ENCODE peak calls at places on chromosome 15, in five cellular contexts. L, B, X, I and Q are unnamed samples.

GRCh38 chr15:59197459-59197858 is 9.2 kb upstream of the LDHAL6B start:
- DNase-seq in B (no peak), L (no peak), X (no peak), I (no peak), Q (no peak)

GRCh38 chr15:63973212-63974009 is 72.9 kb downstream of the DAPK2 start:
- DNase-seq in B (peak; percentile 33), I (no peak), X (peak; percentile 21), L (no peak), Q (no peak)

GRCh38 chr15:31758126-31758525 is 272.2 kb upstream of the CHRNA7 start:
- DNase-seq in I (peak; percentile 81), B (peak; percentile 81), L (peak; percentile 66), X (no peak), Q (peak; percentile 26)

GRCh38 chr15:79041598-79042175 is 48.9 kb downstream of the RASGRF1 start:
- DNase-seq in B (no peak), I (no peak), X (no peak), L (no peak), Q (no peak)

GRCh38 chr15:42083916-42084315 is 10.4 kb downstream of the PLA2G4D start:
- DNase-seq in B (no peak), I (no peak), X (peak; percentile 50), L (no peak), Q (no peak)

GRCh38 chr15:45225506-45226273 is 26.3 kb upstream of the SLC28A2 start:
- DNase-seq in X (peak; percentile 75), L (no peak), I (no peak), B (no peak), Q (no peak)

GRCh38 chr15:75736256-75736655 is 23.6 kb upstream of the CSPG4 start:
- DNase-seq in I (peak; percentile 55), L (peak; percentile 38), X (peak; percentile 43), B (no peak), Q (no peak)

GRCh38 chr15:32849769-32850668 is 132.2 kb downstream of the GREM1 start:
- DNase-seq in B (peak; percentile 87), X (no peak), I (no peak), L (no peak), Q (no peak)

GRCh38 chr15:100764778-100765457 is 114.7 kb upstream of the ALDH1A3 start:
- DNase-seq in L (peak; percentile 56), B (no peak), I (no peak), X (peak; percentile 42), Q (no peak)

GRCh38 chr15:32723171-32723948 is 5.6 kb downstream of the GREM1 start:
- DNase-seq in B (no peak), I (no peak), X (no peak), L (no peak), Q (no peak)

GRCh38 chr15:57015897-57016296 is 97.5 kb downstream of the TCF12 start:
- DNase-seq in B (peak; percentile 25), X (no peak), L (no peak), I (no peak), Q (no peak)

GRCh38 chr15:39511000-39511914 is 69.6 kb upstream of the THBS1 start:
- DNase-seq in B (peak; percentile 4), I (peak; percentile 89), L (peak; percentile 78), X (peak; percentile 49), Q (peak; percentile 78)

GRCh38 chr15:49242820-49243219 is 72.8 kb downstream of the GALK2 start:
- DNase-seq in L (peak; percentile 50), I (no peak), X (peak; percentile 56), B (no peak), Q (peak; percentile 35)

GRCh38 chr15:60875681-60876080 is 353.4 kb downstream of the RORA start:
- DNase-seq in B (no peak), L (no peak), I (no peak), X (no peak), Q (no peak)
- H3K4me3 ChIP-seq in B (no peak overlapping the region), L (no peak overlapping the region), I (no peak overlapping the region), X (no peak overlapping the region), Q (no peak overlapping the region)

GRCh38 chr15:85011210-85011571 is 29.5 kb downstream of the PDE8A start:
- DNase-seq in B (no peak), X (no peak), I (no peak), L (no peak), Q (no peak)

GRCh38 chr15:85010472-85011209 is 29.0 kb downstream of the PDE8A start:
- DNase-seq in I (no peak), L (no peak), B (no peak), X (no peak), Q (no peak)

GRCh38 chr15:85008474-85009260 is 27.0 kb downstream of the PDE8A start:
- DNase-seq in L (no peak), X (no peak), I (no peak), B (no peak), Q (no peak)

GRCh38 chr15:85009435-85009834 is 27.8 kb downstream of the PDE8A start:
- DNase-seq in X (no peak), L (no peak), B (no peak), I (no peak), Q (no peak)

GRCh38 chr15:85010114-85010471 is 28.4 kb downstream of the PDE8A start:
- DNase-seq in I (no peak), X (no peak), L (no peak), B (no peak), Q (no peak)
- H3K27ac ChIP-seq in I (peak overlapping the region; percentile 49), X (no peak overlapping the region), L (peak overlapping the region; percentile 73), B (peak overlapping the region; percentile 2), Q (peak overlapping the region; percentile 69)

GRCh38 chr15:70435369-70435768 is 328.0 kb downstream of the UACA start:
- DNase-seq in X (no peak), I (no peak), B (no peak), L (no peak), Q (no peak)
- H3K4me3 ChIP-seq in X (no peak overlapping the region), I (no peak overlapping the region), B (no peak overlapping the region), L (no peak overlapping the region), Q (no peak overlapping the region)

DNA sequence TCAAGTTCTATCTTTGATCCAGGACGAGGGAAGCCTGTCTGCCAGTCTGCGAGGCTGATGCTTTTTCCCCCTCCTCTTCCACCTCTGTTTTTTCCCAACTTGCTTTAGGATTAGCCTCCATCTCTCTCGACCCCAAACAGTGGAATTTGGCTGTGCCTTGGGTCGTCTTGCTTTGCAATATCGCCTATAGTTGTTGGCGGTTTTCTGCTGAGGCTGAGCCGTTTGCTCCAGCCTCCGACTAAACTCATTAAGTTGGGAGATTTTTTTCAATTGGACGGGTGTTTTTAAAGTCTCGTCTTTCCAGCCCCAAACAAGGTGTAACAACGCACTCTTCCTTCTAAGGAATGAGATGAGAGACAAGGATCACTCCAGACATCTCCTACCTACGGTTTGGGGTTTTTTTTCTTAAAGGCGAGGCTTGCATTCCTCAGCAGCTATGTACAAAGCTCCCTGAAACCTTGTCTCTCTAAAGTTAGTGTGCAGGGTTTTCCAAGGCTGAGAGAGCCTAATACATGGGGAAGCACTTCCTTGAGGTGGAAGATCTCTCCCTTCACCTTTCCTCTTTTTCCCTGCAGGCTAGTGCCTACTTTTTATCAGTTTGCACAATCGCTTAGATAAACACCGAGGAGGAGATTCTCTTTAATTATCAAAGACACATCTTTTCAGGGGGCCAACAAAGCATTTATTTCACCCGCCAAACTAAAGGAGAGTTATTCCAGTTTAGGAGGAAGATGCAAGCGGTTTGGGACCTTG is 4.7 kb upstream of the NR2F2 start:
- DNase-seq in B (peak; percentile 33), L (no peak), X (peak; percentile 52), I (no peak), Q (no peak)
- H3K27ac ChIP-seq in B (peak overlapping the region; percentile 81), L (peak overlapping the region; percentile 41), X (no peak overlapping the region), I (peak overlapping the region; percentile 95), Q (peak overlapping the region; percentile 77)

DNA sequence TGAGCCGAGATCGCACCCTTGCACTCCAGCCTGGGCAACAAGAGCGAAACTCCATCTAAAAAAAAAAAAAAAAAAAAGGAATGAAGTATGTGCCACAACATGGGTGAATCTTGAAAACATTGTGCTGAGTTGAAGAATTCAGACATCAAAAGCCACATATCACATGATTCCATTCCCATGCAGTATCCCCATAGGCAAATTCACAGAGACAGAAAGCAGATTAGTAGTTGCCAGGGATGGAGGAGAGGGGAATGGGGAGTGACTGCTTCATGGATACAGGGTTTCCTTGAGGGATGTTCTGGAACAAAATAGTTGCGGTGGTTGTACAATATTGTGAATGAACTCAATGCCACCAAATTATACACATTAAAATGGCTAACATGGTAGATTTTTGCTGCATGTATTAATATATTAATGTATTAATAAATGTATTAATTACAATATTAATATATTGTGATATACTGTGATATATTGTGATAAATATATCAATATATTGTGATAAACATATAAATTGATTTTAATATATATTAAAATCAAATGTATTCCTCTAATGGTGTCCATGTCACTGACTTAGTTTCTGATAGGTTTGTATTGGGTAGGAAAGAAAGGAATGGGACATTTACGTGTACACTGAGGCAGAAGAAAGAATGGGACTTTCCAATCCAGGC is 34.9 kb downstream of the SMAD3 start:
- DNase-seq in I (no peak), X (no peak), B (no peak), L (no peak), Q (no peak)
- H3K4me3 ChIP-seq in I (no peak overlapping the region), X (no peak overlapping the region), B (no peak overlapping the region), L (no peak overlapping the region), Q (peak overlapping the region; percentile 59)

GRCh38 chr15:98614681-98615080 is 33.7 kb upstream of the IGF1R start:
- DNase-seq in L (no peak), X (peak; percentile 32), B (no peak), I (no peak), Q (no peak)
- H3K27ac ChIP-seq in L (no peak overlapping the region), X (no peak overlapping the region), B (no peak overlapping the region), I (no peak overlapping the region), Q (no peak overlapping the region)